ENCODE peak calls at places on chromosomes 4 and X, in five cellular contexts. B, X, T, P and C are unnamed samples.

GRCh38 chr4:29046716-29047115 is 1673.5 kb upstream of the PCDH7 start:
- DNase-seq in B (no peak), X (peak), T (no peak), P (peak), C (no peak)

GRCh38 chr4:15837591-15837990 is 59.5 kb downstream of the CD38 start:
- DNase-seq in B (no peak), X (no peak), T (no peak), P (no peak), C (no peak)

GRCh38 chr4:153267013-153267412 is 62.8 kb downstream of the TRIM2 start:
- DNase-seq in B (no peak), X (peak), T (no peak), P (peak), C (no peak)

GRCh38 chrX:45428816-45429215 is 228.1 kb upstream of the DIPK2B start:
- DNase-seq in B (no peak), X (peak), T (no peak), P (no peak), C (no peak)

GRCh38 chrX:39453847-39454645 is 643.7 kb downstream of the BCOR start:
- DNase-seq in B (no peak), X (no peak), T (no peak), P (no peak), C (no peak)

GRCh38 chr4:127778102-127778501 is 4.0 kb upstream of the HSPA4L start:
- DNase-seq in B (peak), X (no peak), T (no peak), P (no peak), C (no peak)

GRCh38 chr4:13553081-13553480 is 8.8 kb upstream of the NKX3-2 start:
- DNase-seq in B (no peak), X (no peak), T (no peak), P (no peak), C (no peak)

GRCh38 chrX:30910124-30910860 is 21.2 kb upstream of the TAB3 start:
- DNase-seq in B (no peak), X (peak), T (no peak), P (peak), C (no peak)

GRCh38 chrX:104987063-104987462 is 233.4 kb downstream of the TEX13A start:
- DNase-seq in B (no peak), X (peak), T (no peak), P (no peak), C (peak)

GRCh38 chr4:3685081-3685645 is 81.0 kb upstream of the ADRA2C start:
- DNase-seq in B (no peak), X (no peak), T (no peak), P (no peak), C (no peak)

GRCh38 chrX:129798888-129799287 is 19.1 kb downstream of the SASH3 start:
- DNase-seq in B (no peak), X (no peak), T (no peak), P (no peak), C (no peak)

GRCh38 chr4:171588146-171588545 is 225.1 kb upstream of the GALNTL6 start:
- DNase-seq in B (no peak), X (no peak), T (no peak), P (peak), C (no peak)

GRCh38 chr4:147765121-147765521 is 33.2 kb downstream of the ARHGAP10 start:
- DNase-seq in B (no peak), X (peak), T (no peak), P (no peak), C (peak)

GRCh38 chr4:6362896-6363295 is 93.2 kb downstream of the WFS1 start:
- DNase-seq in B (peak), X (peak), T (no peak), P (peak), C (peak)

GRCh38 chrX:143781103-143781502 is 60.6 kb upstream of the SPANXN2 start:
- DNase-seq in B (no peak), X (no peak), T (no peak), P (no peak), C (peak)

GRCh38 chr4:16590792-16591191 is 307.7 kb downstream of the LDB2 start:
- DNase-seq in B (no peak), X (no peak), T (no peak), P (no peak), C (no peak)

GRCh38 chr4:96183630-96184029 is 343.7 kb downstream of the PDHA2 start:
- DNase-seq in B (peak), X (no peak), T (no peak), P (no peak), C (no peak)

GRCh38 chr4:14772388-14772787 is 229.9 kb upstream of the CPEB2 start:
- DNase-seq in B (no peak), X (no peak), T (no peak), P (no peak), C (no peak)

GRCh38 chrX:118974088-118974907 is at the start of gene LONRF3:
- DNase-seq in B (peak), X (peak), T (peak), P (peak), C (no peak)

GRCh38 chrX:9122504-9123245 is 88.7 kb upstream of the FAM9B start:
- DNase-seq in B (no peak), X (no peak), T (no peak), P (peak), C (no peak)

GRCh38 chr4:183838987-183839712 is 66.0 kb upstream of the STOX2 start:
- DNase-seq in B (no peak), X (peak), T (peak), P (peak), C (no peak)

GRCh38 chr4:26937567-26937966 is 76.9 kb downstream of the STIM2 start:
- DNase-seq in B (no peak), X (no peak), T (no peak), P (no peak), C (no peak)

GRCh38 chr4:180314972-180315371 is 1928.2 kb upstream of the TENM3 start:
- DNase-seq in B (no peak), X (no peak), T (no peak), P (no peak), C (no peak)

GRCh38 chr4:3112241-3112978 is 37.9 kb downstream of the HTT start:
- DNase-seq in B (no peak), X (no peak), T (no peak), P (peak), C (no peak)

GRCh38 chr4:127174168-127174567 is 458.6 kb upstream of the INTU start:
- DNase-seq in B (no peak), X (no peak), T (no peak), P (no peak), C (no peak)

GRCh38 chr4:6199344-6199921 is 916 bp downstream of the JAKMIP1 start:
- DNase-seq in B (no peak), X (peak), T (peak), P (no peak), C (peak)

GRCh38 chr4:81786063-81786763 is 314.5 kb upstream of the RASGEF1B start:
- DNase-seq in B (no peak), X (no peak), T (no peak), P (peak), C (no peak)

GRCh38 chr4:81785338-81785737 is 313.6 kb upstream of the RASGEF1B start:
- DNase-seq in B (no peak), X (no peak), T (no peak), P (no peak), C (no peak)

GRCh38 chr4:81783565-81783964 is 311.9 kb upstream of the RASGEF1B start:
- DNase-seq in B (no peak), X (no peak), T (no peak), P (no peak), C (no peak)

GRCh38 chr4:81789741-81790402 is 318.2 kb upstream of the RASGEF1B start:
- DNase-seq in B (no peak), X (no peak), T (no peak), P (no peak), C (no peak)

DNA sequence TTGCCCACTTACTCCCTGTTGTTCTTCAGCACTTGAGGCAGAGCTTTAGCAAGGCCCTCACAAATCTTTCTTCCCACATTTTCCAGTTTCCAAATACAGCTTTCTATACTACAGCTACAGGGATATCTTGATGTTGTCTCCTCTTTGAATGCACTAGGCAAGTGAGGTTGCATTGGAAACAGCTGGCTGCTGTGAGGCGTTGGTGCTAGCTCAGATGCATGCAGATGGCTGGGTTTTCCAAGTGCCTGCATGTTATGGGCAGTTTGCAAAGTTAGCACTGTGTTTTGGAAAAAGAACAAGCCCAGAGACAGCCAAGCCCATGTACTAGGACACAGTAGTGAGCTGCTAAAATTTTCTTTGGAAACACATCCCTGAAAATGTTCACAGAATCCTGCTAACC is 315.1 kb upstream of the RASGEF1B start:
- DNase-seq in B (no peak), X (no peak), T (no peak), P (no peak), C (no peak)
- H3K9ac ChIP-seq in B (no peak), X (no peak), T (no peak), P (no peak), C (no peak)

GRCh38 chr4:31983677-31984076 is 1263.5 kb downstream of the PCDH7 start:
- DNase-seq in B (no peak), X (no peak), T (no peak), P (no peak), C (no peak)

GRCh38 chr4:31984872-31985271 is 1264.7 kb downstream of the PCDH7 start:
- DNase-seq in B (no peak), X (no peak), T (no peak), P (peak), C (peak)

GRCh38 chr4:31979988-31980387 is 1259.8 kb downstream of the PCDH7 start:
- DNase-seq in B (no peak), X (no peak), T (no peak), P (no peak), C (no peak)

GRCh38 chr4:31983246-31983645 is 1263.1 kb downstream of the PCDH7 start:
- DNase-seq in B (no peak), X (no peak), T (no peak), P (no peak), C (no peak)
- H3K9ac ChIP-seq in B (no peak), X (no peak), T (no peak), P (no peak), C (no peak)

GRCh38 chr4:7942019-7942556 is 2.4 kb upstream of the AFAP1 start:
- DNase-seq in B (peak), X (no peak), T (no peak), P (no peak), C (no peak)
- H3K9ac ChIP-seq in B (no peak), X (no peak), T (no peak), P (no peak), C (no peak)

DNA sequence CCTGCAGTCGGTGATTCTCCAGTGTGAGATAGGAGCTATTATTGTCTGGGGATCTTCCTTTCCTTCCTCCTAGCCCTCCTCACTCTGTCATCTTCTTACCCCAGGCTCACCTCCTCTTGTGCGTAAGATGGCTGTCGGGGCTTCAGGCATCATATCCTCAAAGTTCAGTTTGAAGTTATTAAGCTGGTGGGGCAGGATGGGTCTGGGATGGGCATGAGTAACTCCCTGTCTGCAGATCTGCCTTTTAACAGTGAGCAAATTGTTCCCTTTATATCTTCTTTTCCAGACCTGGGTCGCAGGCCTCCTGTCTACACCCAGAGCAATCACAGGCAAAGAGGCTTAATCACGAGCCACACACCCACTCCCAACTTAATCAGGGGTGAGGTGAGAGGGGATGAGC is 900 bp upstream of the MTMR1 start:
- DNase-seq in B (no peak), X (no peak), T (peak), P (no peak), C (no peak)
- H3K9ac ChIP-seq in B (peak), X (peak), T (no peak), P (no peak), C (no peak)

DNA sequence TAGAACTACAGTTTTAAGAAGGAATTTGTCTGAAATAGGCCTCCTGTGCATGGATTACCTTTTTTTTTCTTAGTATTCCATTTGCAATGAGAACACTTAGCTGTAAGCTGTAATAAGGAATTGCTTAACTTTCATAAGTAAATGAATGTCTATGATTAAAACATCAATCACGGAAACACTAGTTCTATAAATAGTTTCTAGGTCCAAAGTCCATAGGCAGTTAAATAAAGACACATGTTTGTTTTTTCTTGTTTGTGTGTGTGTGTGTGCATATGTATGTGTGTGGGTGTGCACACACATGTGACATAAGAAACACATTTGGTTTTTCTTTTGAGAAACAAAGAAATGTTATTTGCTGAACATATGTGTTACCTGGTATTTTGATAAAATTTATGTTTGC is 11.2 kb downstream of the GPRIN3 start:
- DNase-seq in B (peak), X (no peak), T (no peak), P (no peak), C (no peak)
- H3K9ac ChIP-seq in B (no peak), X (no peak), T (no peak), P (no peak), C (no peak)

GRCh38 chr4:138561276-138561880 is 319.2 kb upstream of the SLC7A11 start:
- DNase-seq in B (no peak), X (no peak), T (no peak), P (no peak), C (no peak)
- H3K9ac ChIP-seq in B (no peak), X (no peak), T (no peak), P (no peak), C (no peak)